ENCODE peak calls at places on chromosomes 5 and 9, in six cellular contexts. R is GM12878, F is endothelial cell of umbilical vein, I is A549, K is HepG2, W is K562. J is an unnamed sample.
A peak's percentile ranks its signal among the peaks of the same experiment; 100 is the strongest.

GRCh38 chr5:148491793-148492184 is 108.0 kb downstream of the FBXO38 start:
- DNase-seq in F (no peak), W (no peak), I (no peak), K (peak; percentile 42), R (no peak), J (peak; percentile 25)

GRCh38 chr9:124017929-124018730 is 6.6 kb downstream of the LHX2 start:
- DNase-seq in I (no peak), F (no peak), K (no peak), R (no peak), W (no peak), J (peak; percentile 8)

GRCh38 chr5:56656816-56657740 is 158.3 kb upstream of the MAP3K1 start:
- DNase-seq in W (no peak), R (no peak), I (no peak), K (no peak), F (no peak), J (no peak)

GRCh38 chr5:168651654-168652053 is 72.5 kb upstream of the PANK3 start:
- DNase-seq in W (no peak), R (no peak), F (no peak), I (peak; percentile 49), K (no peak), J (peak; percentile 9)

GRCh38 chr9:98567540-98568233 is 141.0 kb downstream of the GABBR2 start:
- DNase-seq in I (no peak), W (no peak), K (no peak), F (no peak), R (no peak), J (no peak)

GRCh38 chr5:31106742-31107546 is 86.5 kb upstream of the CDH6 start:
- DNase-seq in I (no peak), R (no peak), W (no peak), F (no peak), K (no peak), J (no peak)

GRCh38 chr5:43110606-43111170 is 10.0 kb upstream of the ZNF131 start:
- DNase-seq in K (peak; percentile 43), F (no peak), R (no peak), W (peak; percentile 63), I (peak; percentile 48), J (no peak)

GRCh38 chr5:63726491-63726890 is 235.8 kb downstream of the HTR1A start:
- DNase-seq in F (no peak), R (no peak), K (no peak), W (no peak), I (no peak), J (no peak)

GRCh38 chr9:83986765-83987401 is 6.3 kb downstream of the RMI1 start:
- DNase-seq in R (no peak), W (peak; percentile 54), I (peak; percentile 40), F (no peak), K (peak; percentile 80), J (no peak)

GRCh38 chr5:6704361-6704851 is 8.8 kb upstream of the TENT4A start:
- DNase-seq in R (no peak), W (no peak), F (peak; percentile 14), I (no peak), K (no peak), J (peak; percentile 42)

GRCh38 chr5:95806687-95807086 is 15.8 kb downstream of the GLRX start:
- DNase-seq in R (no peak), K (no peak), F (no peak), I (no peak), W (no peak), J (no peak)

GRCh38 chr9:91156451-91157234 is 205.1 kb downstream of the AUH start:
- DNase-seq in R (no peak), F (no peak), K (no peak), I (no peak), W (no peak), J (no peak)

DNA sequence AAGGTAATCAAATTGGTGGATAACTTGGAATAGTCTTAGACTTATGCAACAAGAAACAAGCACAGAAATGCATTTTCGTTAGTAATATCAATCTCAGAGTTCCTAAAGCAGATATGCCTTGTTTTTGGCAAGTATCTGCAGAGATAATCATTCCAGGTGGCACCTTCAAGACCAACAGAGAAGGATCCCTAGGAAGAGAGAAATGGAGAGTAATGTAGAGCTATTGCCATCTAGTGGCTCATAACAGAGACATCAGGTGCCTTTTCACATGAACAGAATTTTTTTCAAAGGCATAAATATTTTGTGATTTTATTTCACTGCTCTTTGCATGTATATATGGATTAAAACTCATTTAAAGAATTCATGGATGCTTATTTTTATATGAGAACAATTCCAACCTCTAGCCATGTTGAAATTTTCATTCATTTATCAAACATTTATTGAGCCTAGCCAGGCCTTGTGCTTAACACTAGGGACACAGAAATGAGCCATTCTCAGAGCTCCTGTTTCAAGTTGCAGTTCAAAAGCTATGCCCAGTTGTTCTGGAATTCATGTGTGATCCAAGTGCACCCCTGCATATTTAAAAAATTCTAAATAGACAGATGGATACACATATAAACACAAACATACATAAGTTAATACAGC is 117.5 kb upstream of the OR13F1 start:
- DNase-seq in R (no peak), K (peak; percentile 16), F (peak; percentile 20), I (peak; percentile 58), W (peak; percentile 5), J (peak; percentile 45)
- TF ChIP-seq MYC in R (no peak), K (no peak), F (no peak), I (no peak), W (no peak), J (no peak)

GRCh38 chr5:141475625-141476131 is at the start of gene PCDHGC3:
- DNase-seq in I (peak; percentile 87), F (peak; percentile 96), K (peak; percentile 41), W (peak; percentile 16), R (peak; percentile 40), J (peak; percentile 89)
- TF ChIP-seq POLR2A in I (peak; percentile 17), F (no peak), K (no peak), W (no peak), R (no peak), J (no peak)

GRCh38 chr5:58412932-58413331 is 47.0 kb downstream of the PLK2 start:
- DNase-seq in R (no peak), W (no peak), I (no peak), K (no peak), F (no peak), J (no peak)

GRCh38 chr5:58412081-58412480 is 47.8 kb downstream of the PLK2 start:
- DNase-seq in W (no peak), K (no peak), R (no peak), I (no peak), F (no peak), J (no peak)

GRCh38 chr5:58411372-58411771 is 48.5 kb downstream of the PLK2 start:
- DNase-seq in F (peak; percentile 13), R (no peak), W (no peak), K (no peak), I (peak; percentile 28), J (no peak)

GRCh38 chr5:58407042-58407709 is 52.7 kb downstream of the PLK2 start:
- DNase-seq in R (no peak), I (peak; percentile 75), F (no peak), K (no peak), W (no peak), J (no peak)

GRCh38 chr5:58410441-58410840 is 49.4 kb downstream of the PLK2 start:
- DNase-seq in I (peak; percentile 75), W (no peak), F (peak; percentile 89), R (no peak), K (no peak), J (peak; percentile 40)
- TF ChIP-seq MYC in I (no peak), W (no peak), F (no peak), R (no peak), K (no peak), J (no peak)

DNA sequence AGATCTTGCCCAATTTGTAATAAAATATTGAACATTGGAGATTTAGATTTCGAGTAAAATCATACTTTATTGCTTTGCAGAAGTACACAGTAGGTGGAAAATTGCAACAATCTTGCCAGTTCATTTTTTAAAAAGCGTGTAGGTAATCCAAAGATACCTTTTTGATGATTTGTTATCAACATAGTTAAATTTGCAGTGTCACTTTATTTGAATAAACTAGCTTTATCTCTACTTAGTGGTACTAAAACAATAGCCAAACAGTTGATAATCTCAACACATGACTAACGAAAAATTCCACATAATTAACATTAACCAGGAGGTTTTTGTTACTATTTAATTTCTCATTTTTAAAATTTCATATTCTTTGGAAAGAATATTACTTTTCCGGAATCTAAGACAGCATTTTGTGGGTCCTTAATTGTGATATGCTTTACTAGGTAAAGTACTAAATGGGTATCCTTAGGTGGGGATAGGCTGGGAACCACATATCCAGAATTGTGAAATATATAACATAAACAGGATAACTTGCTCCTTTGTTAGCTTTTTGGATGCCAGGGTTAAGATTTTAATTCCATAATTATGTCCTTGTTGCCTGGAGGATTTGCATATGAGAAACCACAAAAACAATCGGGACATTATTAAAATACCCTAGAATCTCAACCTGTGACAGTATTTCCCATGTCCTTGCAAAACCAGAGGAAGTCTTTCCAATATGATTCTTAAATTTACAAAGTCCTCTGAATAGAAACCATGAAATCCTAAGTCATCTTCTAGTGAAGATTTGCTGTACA is 2.4 kb upstream of the CHD1 start:
- DNase-seq in I (no peak), R (no peak), K (no peak), W (no peak), F (no peak), J (no peak)
- TF ChIP-seq POLR2A in I (no peak), R (no peak), K (no peak), W (no peak), F (no peak), J (no peak)

DNA sequence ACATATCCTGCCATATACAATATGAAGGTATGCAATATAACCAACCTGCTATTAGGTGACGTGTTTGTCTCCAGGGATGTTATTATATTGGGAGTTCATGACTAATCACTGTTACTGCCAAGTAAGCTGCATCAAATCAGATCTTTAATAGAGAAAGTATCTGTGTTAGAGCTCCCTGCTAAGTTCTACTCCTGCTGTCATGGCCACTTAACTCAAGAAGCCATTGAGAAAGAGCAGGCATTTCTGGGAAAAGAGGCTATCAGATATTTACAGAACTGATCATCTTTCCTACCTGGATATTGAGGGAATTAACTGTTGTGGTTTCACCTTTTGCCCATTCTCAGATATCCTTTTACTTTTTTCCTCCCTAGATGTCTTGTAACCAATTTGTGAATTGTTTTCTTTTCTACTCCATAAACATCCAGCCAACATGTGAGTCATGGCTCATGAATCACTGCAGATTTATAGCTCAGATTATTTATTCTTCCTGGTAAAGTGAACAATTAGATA is 634.8 kb upstream of the FAM174A start:
- DNase-seq in K (no peak), R (no peak), I (peak; percentile 27), F (peak; percentile 95), W (no peak), J (no peak)
- TF ChIP-seq MYC in K (no peak), R (no peak), I (no peak), F (no peak), W (no peak), J (no peak)

GRCh38 chr5:132386644-132387286 is 17.3 kb downstream of the SLC22A5 start:
- DNase-seq in W (peak; percentile 74), R (peak; percentile 70), F (peak; percentile 77), I (peak; percentile 80), K (peak; percentile 56), J (peak; percentile 74)
- TF ChIP-seq POLR2A in W (no peak), R (no peak), F (no peak), I (no peak), K (no peak), J (no peak)

J was measured in NB4.